ENCODE peak calls at places on chromosomes 4 and X, in nine cellular contexts. J, B, P, L, R, V, E, H and I are unnamed samples.

GRCh38 chr4:14867847-14868246 is 134.4 kb upstream of the CPEB2 start:
- DNase-seq in V (no peak), P (no peak), B (no peak), J (no peak), H (no peak), R (no peak), L (no peak), E (no peak), I (no peak)

GRCh38 chrX:3939967-3940610 is 226.6 kb upstream of the PRKX start:
- DNase-seq in E (no peak), V (no peak), J (peak), R (peak), B (no peak), H (peak), P (no peak), L (no peak), I (no peak)

GRCh38 chrX:96407043-96407442 is 277.6 kb upstream of the DIAPH2 start:
- DNase-seq in E (no peak), B (no peak), P (no peak), H (peak), R (peak), V (no peak), J (peak), L (no peak), I (peak)

GRCh38 chr4:188976644-188977115 is 837.4 kb downstream of the TRIML1 start:
- DNase-seq in V (no peak), P (no peak), H (peak), J (peak), R (peak), B (no peak), L (no peak), E (no peak), I (peak)

GRCh38 chrX:27884654-27885053 is 76.9 kb downstream of the MAGEB10 start:
- DNase-seq in V (no peak), B (no peak), P (no peak), L (no peak), H (no peak), R (no peak), E (no peak), J (no peak), I (no peak)

GRCh38 chrX:22629105-22629725 is 356.5 kb downstream of the CBLL2 start:
- DNase-seq in L (no peak), R (peak), E (no peak), B (no peak), V (no peak), P (no peak), H (peak), J (peak), I (peak)

GRCh38 chr4:111579767-111580166 is 565.5 kb upstream of the FAM241A start:
- DNase-seq in R (no peak), E (no peak), B (no peak), J (no peak), P (no peak), L (no peak), V (no peak), H (no peak), I (no peak)

GRCh38 chr4:10346023-10346422 is 111.2 kb downstream of the ZNF518B start:
- DNase-seq in E (no peak), L (no peak), J (peak), P (no peak), V (no peak), B (no peak), H (no peak), R (no peak), I (no peak)

GRCh38 chr4:165630671-165631070 is 242.4 kb upstream of the TLL1 start:
- DNase-seq in B (no peak), E (no peak), V (no peak), P (no peak), H (no peak), L (no peak), J (no peak), R (no peak), I (no peak)

GRCh38 chr4:37535872-37536271 is 150.3 kb downstream of the RELL1 start:
- DNase-seq in L (no peak), V (no peak), H (peak), B (no peak), J (peak), P (no peak), R (no peak), E (no peak), I (no peak)

GRCh38 chr4:84497835-84498202 is 1.3 kb downstream of the NKX6-1 start:
- DNase-seq in B (no peak), V (no peak), L (no peak), P (no peak), J (no peak), R (no peak), H (no peak), E (no peak), I (no peak)

GRCh38 chr4:89752932-89753598 is 83.9 kb downstream of the SNCA start:
- DNase-seq in R (peak), J (peak), E (no peak), L (no peak), P (no peak), B (no peak), H (peak), V (no peak), I (peak)

GRCh38 chr4:63717384-63717783 is 691.9 kb downstream of the TECRL start:
- DNase-seq in P (no peak), B (no peak), L (no peak), E (no peak), H (no peak), V (no peak), R (no peak), J (no peak), I (peak)

GRCh38 chr4:97513917-97514316 is 629.4 kb downstream of the STPG2 start:
- DNase-seq in V (no peak), H (no peak), J (no peak), L (no peak), B (no peak), E (no peak), R (no peak), P (no peak), I (no peak)

GRCh38 chrX:19888419-19888879 is 1.0 kb upstream of the SH3KBP1 start:
- DNase-seq in P (no peak), L (no peak), B (no peak), H (peak), V (no peak), R (peak), J (peak), E (no peak), I (no peak)

GRCh38 chr4:7539659-7540058 is 104.9 kb upstream of the PSAPL1 start:
- DNase-seq in J (peak), H (no peak), E (no peak), B (peak), V (no peak), L (no peak), R (no peak), P (peak), I (no peak)

GRCh38 chr4:153393397-153393796 is 48.9 kb downstream of the MND1 start:
- DNase-seq in J (peak), P (no peak), E (peak), B (no peak), R (peak), V (no peak), H (peak), L (no peak), I (peak)

GRCh38 chr4:24105183-24106039 is 215.6 kb upstream of the PPARGC1A start:
- DNase-seq in B (no peak), L (no peak), R (peak), P (no peak), V (no peak), J (peak), E (no peak), H (peak), I (peak)

GRCh38 chrX:132442674-132443073 is 46.2 kb downstream of the MBNL3 start:
- DNase-seq in V (no peak), B (no peak), R (no peak), H (peak), P (no peak), L (no peak), E (no peak), J (no peak), I (no peak)

GRCh38 chrX:7083468-7084396 is 63.8 kb upstream of the STS start:
- DNase-seq in L (no peak), B (no peak), H (peak), V (peak), J (peak), E (no peak), R (peak), P (peak), I (peak)

GRCh38 chrX:130120746-130121504 is 10.6 kb upstream of the ELF4 start:
- DNase-seq in V (peak), J (peak), E (peak), P (peak), B (peak), H (peak), L (peak), R (peak), I (no peak)

GRCh38 chr4:16187455-16187854 is 38.8 kb downstream of the TAPT1 start:
- DNase-seq in B (no peak), H (no peak), V (no peak), P (no peak), R (no peak), L (no peak), E (no peak), J (peak), I (no peak)

GRCh38 chr4:119135721-119136121 is at the start of gene MYOZ2:
- DNase-seq in L (no peak), B (no peak), R (no peak), V (no peak), J (peak), H (peak), P (no peak), E (no peak), I (no peak)

GRCh38 chr4:76803522-76803921 is 94.4 kb downstream of the SOWAHB start:
- DNase-seq in L (no peak), H (peak), B (no peak), R (peak), P (no peak), E (no peak), V (no peak), J (peak), I (no peak)

GRCh38 chr4:87399148-87399547 is 8.2 kb upstream of the HSD17B11 start:
- DNase-seq in H (no peak), B (no peak), P (no peak), V (no peak), J (no peak), E (no peak), L (no peak), R (no peak), I (no peak)

GRCh38 chr4:124641715-124642380 is 70.7 kb downstream of the ANKRD50 start:
- DNase-seq in L (no peak), E (no peak), H (peak), R (peak), B (no peak), V (no peak), J (peak), P (no peak), I (peak)

GRCh38 chr4:126784966-126785580 is 847.7 kb upstream of the INTU start:
- DNase-seq in R (no peak), V (no peak), L (no peak), P (no peak), J (peak), E (no peak), B (no peak), H (no peak), I (no peak)

GRCh38 chr4:38069271-38069760 is 109.1 kb downstream of the PTTG2 start:
- DNase-seq in R (no peak), J (peak), L (no peak), V (no peak), P (peak), B (no peak), E (no peak), H (peak), I (no peak)

GRCh38 chr4:8120518-8120917 is 38.1 kb downstream of the ABLIM2 start:
- DNase-seq in J (no peak), P (no peak), L (no peak), E (no peak), B (no peak), V (no peak), H (no peak), R (no peak), I (no peak)

GRCh38 chr4:141669501-141669900 is 33.1 kb downstream of the IL15 start:
- DNase-seq in V (no peak), B (no peak), H (no peak), L (no peak), P (no peak), R (no peak), J (no peak), E (no peak), I (no peak)

GRCh38 chr4:87120411-87121162 is 99.8 kb downstream of the KLHL8 start:
- DNase-seq in L (no peak), J (no peak), P (no peak), B (no peak), R (no peak), V (no peak), E (no peak), H (peak), I (no peak)